ENCODE peak calls at places on chromosomes 2 and 18, in eight cellular contexts. R is fibroblast of lung; F is C1 segment of cervical spinal cord; K is Calu3; J is endodermal cell; S is HEK293T; E is stimulated activated CD4-positive, alpha-beta T cell treated with anti-CD3 and anti-CD28 coated beads, Interleukin-15, amount 100 ng/mL, for 48 hours; N is HT1080. L is an unnamed sample.

GRCh38 chr2:204331180-204331579 is 214.1 kb upstream of the PARD3B start:
- DNase-seq in K (no peak), E (no peak), N (no peak), R (peak; percentile 50), F (no peak), S (no peak), J (no peak), L (no peak)

GRCh38 chr18:21703241-21703820 is 1.2 kb downstream of the ABHD3 start:
- DNase-seq in S (peak; percentile 40), F (no peak), K (peak; percentile 45), N (no peak), R (peak; percentile 1), E (no peak), J (peak; percentile 63), L (no peak)

GRCh38 chr2:188869560-188869959 is 104.6 kb upstream of the COL3A1 start:
- DNase-seq in N (no peak), R (peak; percentile 72), J (no peak), S (no peak), K (no peak), F (no peak), E (no peak), L (no peak)

GRCh38 chr2:222582931-222583330 is 73.0 kb downstream of the FARSB start:
- DNase-seq in F (no peak), N (no peak), R (no peak), K (no peak), J (no peak), E (no peak), S (no peak), L (no peak)

GRCh38 chr2:202377308-202377736 is 1.2 kb downstream of the BMPR2 start:
- DNase-seq in R (peak; percentile 45), N (peak; percentile 30), K (peak; percentile 44), J (peak; percentile 68), E (no peak), S (no peak), F (peak; percentile 56), L (peak; percentile 75)

GRCh38 chr2:96537066-96537733 is 648 bp downstream of the ARID5A start:
- DNase-seq in R (peak; percentile 60), S (no peak), K (peak; percentile 45), N (peak; percentile 39), F (peak; percentile 38), J (peak; percentile 83), E (peak; percentile 80), L (peak; percentile 85)

GRCh38 chr2:190415794-190416729 is 7.9 kb downstream of the MFSD6 start:
- DNase-seq in J (no peak), N (no peak), S (no peak), R (no peak), E (no peak), F (no peak), K (no peak), L (no peak)

GRCh38 chr2:129467012-129467779 is 512.3 kb upstream of the RAB6C start:
- DNase-seq in E (no peak), N (no peak), R (no peak), S (no peak), J (no peak), F (no peak), K (no peak), L (no peak)

GRCh38 chr2:187553908-187554703 is at the start of gene TFPI:
- DNase-seq in E (no peak), S (peak; percentile 33), R (peak; percentile 72), F (no peak), N (no peak), K (peak; percentile 21), J (no peak), L (no peak)

GRCh38 chr2:100900156-100900795 is 80.3 kb downstream of the NPAS2 start:
- DNase-seq in N (no peak), S (no peak), R (peak; percentile 24), E (no peak), K (no peak), F (no peak), J (peak; percentile 4), L (no peak)

GRCh38 chr2:114068438-114068837 is 178.5 kb downstream of the ACTR3 start:
- DNase-seq in J (peak; percentile 73), S (peak; percentile 21), K (peak; percentile 16), F (no peak), E (no peak), R (no peak), N (peak; percentile 10), L (no peak)

GRCh38 chr2:239990966-239991365 is 34.2 kb downstream of the NDUFA10 start:
- DNase-seq in K (no peak), R (no peak), N (no peak), J (no peak), S (no peak), F (no peak), E (no peak), L (no peak)

GRCh38 chr2:177889812-177890460 is 182.6 kb downstream of the PDE11A start:
- DNase-seq in K (no peak), J (no peak), F (no peak), S (no peak), N (no peak), R (no peak), E (no peak), L (no peak)

GRCh38 chr2:234836251-234836650 is 115.6 kb upstream of the SH3BP4 start:
- DNase-seq in N (no peak), F (no peak), S (no peak), K (no peak), E (no peak), R (no peak), J (no peak), L (no peak)

GRCh38 chr2:236284208-236284607 is 20.0 kb upstream of the ASB18 start:
- DNase-seq in S (no peak), E (no peak), J (no peak), R (peak; percentile 11), N (no peak), F (no peak), K (no peak), L (no peak)